ENCODE peak calls at places on chromosome 5, in five cellular contexts. G, Q, H, V and D are unnamed samples.

GRCh38 chr5:10328323-10328722 is 20.6 kb upstream of the CMBL start:
- DNase-seq in G (no peak), Q (no peak), H (no peak), V (no peak), D (no peak)

GRCh38 chr5:157387683-157388093 is 72.3 kb upstream of the NIPAL4 start:
- DNase-seq in G (peak; percentile 78), Q (no peak), H (peak; percentile 72), V (peak; percentile 72), D (peak; percentile 83)

GRCh38 chr5:141521244-141521781 is 32.4 kb downstream of the PCDHGC5 start:
- DNase-seq in G (peak; percentile 90), Q (no peak), H (peak; percentile 79), V (peak; percentile 91), D (peak; percentile 98)

GRCh38 chr5:132089363-132089762 is 15.8 kb downstream of the CSF2 start:
- DNase-seq in G (no peak), Q (no peak), H (no peak), V (no peak), D (no peak)

GRCh38 chr5:132849347-132849746 is 16.9 kb downstream of the GDF9 start:
- DNase-seq in G (no peak), Q (no peak), H (no peak), V (no peak), D (no peak)

GRCh38 chr5:75358117-75358516 is 21.1 kb downstream of the HMGCR start:
- DNase-seq in G (no peak), Q (no peak), H (no peak), V (no peak), D (no peak)

GRCh38 chr5:74296685-74297084 is 343.8 kb downstream of the ENC1 start:
- DNase-seq in G (no peak), Q (no peak), H (no peak), V (no peak), D (no peak)

GRCh38 chr5:168962323-168962722 is 338.6 kb downstream of the SLIT3 start:
- DNase-seq in G (no peak), Q (no peak), H (no peak), V (no peak), D (no peak)

GRCh38 chr5:131782717-131783116 is 14.1 kb downstream of the FNIP1 start:
- DNase-seq in G (no peak), Q (no peak), H (no peak), V (no peak), D (no peak)